ENCODE peak calls at places on chromosomes 1 and 21, in four cellular contexts. X is A549, W is GM12878, R is K562. E is an unnamed sample.

GRCh38 chr1:58155418-58156123 is 391.0 kb downstream of the OMA1 start:
- DNase-seq in X (no peak), R (peak; percentile 57), W (no peak), E (peak; percentile 33)

GRCh38 chr1:112849967-112850641 is 105.9 kb downstream of the SLC16A1 start:
- DNase-seq in R (no peak), X (no peak), W (no peak), E (no peak)

GRCh38 chr1:93967276-93967675 is 58.0 kb upstream of the GCLM start:
- DNase-seq in W (no peak), X (no peak), R (no peak), E (no peak)

GRCh38 chr1:116941670-116942069 is 32.0 kb downstream of the PTGFRN start:
- DNase-seq in W (no peak), R (no peak), X (no peak), E (no peak)

GRCh38 chr1:92274939-92275338 is 23.8 kb downstream of the GLMN start:
- DNase-seq in R (no peak), X (no peak), W (no peak), E (no peak)

GRCh38 chr1:8472668-8473067 is 154.8 kb downstream of the SLC45A1 start:
- DNase-seq in X (no peak), W (no peak), R (no peak), E (no peak)

GRCh38 chr1:205568469-205569361 is 63.1 kb downstream of the ELK4 start:
- DNase-seq in R (no peak), W (no peak), X (no peak), E (no peak)

GRCh38 chr1:240687820-240688219 is 75.9 kb upstream of the GREM2 start:
- DNase-seq in R (no peak), X (no peak), W (no peak), E (no peak)

GRCh38 chr1:41783189-41783639 is 135.5 kb downstream of the HIVEP3 start:
- DNase-seq in X (peak; percentile 36), W (no peak), R (no peak), E (no peak)

GRCh38 chr1:151935154-151935553 is 25.8 kb upstream of the THEM4 start:
- DNase-seq in R (no peak), W (no peak), X (no peak), E (no peak)

GRCh38 chr1:44945992-44946391 is 40.4 kb downstream of the EIF2B3 start:
- DNase-seq in X (no peak), W (no peak), R (no peak), E (no peak)

GRCh38 chr1:243946946-243947345 is 96.9 kb upstream of the AKT3 start:
- DNase-seq in R (peak; percentile 46), W (no peak), X (no peak), E (no peak)

GRCh38 chr1:18073066-18073642 is 34.4 kb upstream of the IGSF21 start:
- DNase-seq in X (no peak), R (no peak), W (no peak), E (no peak)

GRCh38 chr1:118486213-118486612 is 301.2 kb upstream of the SPAG17 start:
- DNase-seq in R (no peak), X (no peak), W (no peak), E (no peak)

GRCh38 chr1:219276029-219276738 is 102.5 kb downstream of the LYPLAL1 start:
- DNase-seq in X (no peak), W (no peak), R (no peak), E (no peak)

GRCh38 chr1:81949421-81949820 is 148.7 kb downstream of the ADGRL2 start:
- DNase-seq in W (no peak), R (no peak), X (no peak), E (no peak)

GRCh38 chr1:11299225-11299574 is 26.2 kb downstream of the UBIAD1 start:
- DNase-seq in W (no peak), R (no peak), X (no peak), E (no peak)

GRCh38 chr1:183567584-183567983 is 22.7 kb downstream of the NCF2 start:
- DNase-seq in W (peak; percentile 17), X (no peak), R (peak; percentile 81), E (no peak)

GRCh38 chr1:28112388-28113311 is 24.2 kb upstream of the EYA3 start:
- DNase-seq in X (no peak), R (peak; percentile 83), W (no peak), E (peak; percentile 46)

GRCh38 chr1:64474639-64475038 is 4.7 kb downstream of the CACHD1 start:
- DNase-seq in R (no peak), X (no peak), W (no peak), E (no peak)

GRCh38 chr21:27104749-27105439 is 138.0 kb upstream of the ADAMTS5 start:
- DNase-seq in R (no peak), W (no peak), X (no peak), E (no peak)

GRCh38 chr1:12336436-12336835 is 106.6 kb downstream of the VPS13D start:
- DNase-seq in X (no peak), W (no peak), R (no peak), E (no peak)

GRCh38 chr1:215056584-215056983 is 26.0 kb upstream of the KCNK2 start:
- DNase-seq in W (no peak), R (no peak), X (no peak), E (no peak)

GRCh38 chr21:46000182-46000730 is 18.7 kb downstream of the COL6A1 start:
- DNase-seq in R (no peak), W (no peak), X (no peak), E (no peak)

GRCh38 chr1:248243204-248243603 is 12.0 kb downstream of the OR2M4 start:
- DNase-seq in W (peak; percentile 17), X (peak; percentile 13), R (peak; percentile 37), E (peak; percentile 12)

GRCh38 chr1:170790651-170791071 is 126.7 kb downstream of the PRRX1 start:
- DNase-seq in W (no peak), R (no peak), X (no peak), E (no peak)

GRCh38 chr1:48776400-48777218 is at the start of gene BEND5:
- DNase-seq in R (no peak), X (no peak), W (no peak), E (no peak)

GRCh38 chr21:29133796-29134195 is 3.4 kb downstream of the MAP3K7CL start:
- DNase-seq in X (no peak), R (no peak), W (no peak), E (no peak)

GRCh38 chr1:48228156-48228555 is 5.6 kb downstream of the SLC5A9 start:
- DNase-seq in W (no peak), R (no peak), X (no peak), E (peak; percentile 17)

DNA sequence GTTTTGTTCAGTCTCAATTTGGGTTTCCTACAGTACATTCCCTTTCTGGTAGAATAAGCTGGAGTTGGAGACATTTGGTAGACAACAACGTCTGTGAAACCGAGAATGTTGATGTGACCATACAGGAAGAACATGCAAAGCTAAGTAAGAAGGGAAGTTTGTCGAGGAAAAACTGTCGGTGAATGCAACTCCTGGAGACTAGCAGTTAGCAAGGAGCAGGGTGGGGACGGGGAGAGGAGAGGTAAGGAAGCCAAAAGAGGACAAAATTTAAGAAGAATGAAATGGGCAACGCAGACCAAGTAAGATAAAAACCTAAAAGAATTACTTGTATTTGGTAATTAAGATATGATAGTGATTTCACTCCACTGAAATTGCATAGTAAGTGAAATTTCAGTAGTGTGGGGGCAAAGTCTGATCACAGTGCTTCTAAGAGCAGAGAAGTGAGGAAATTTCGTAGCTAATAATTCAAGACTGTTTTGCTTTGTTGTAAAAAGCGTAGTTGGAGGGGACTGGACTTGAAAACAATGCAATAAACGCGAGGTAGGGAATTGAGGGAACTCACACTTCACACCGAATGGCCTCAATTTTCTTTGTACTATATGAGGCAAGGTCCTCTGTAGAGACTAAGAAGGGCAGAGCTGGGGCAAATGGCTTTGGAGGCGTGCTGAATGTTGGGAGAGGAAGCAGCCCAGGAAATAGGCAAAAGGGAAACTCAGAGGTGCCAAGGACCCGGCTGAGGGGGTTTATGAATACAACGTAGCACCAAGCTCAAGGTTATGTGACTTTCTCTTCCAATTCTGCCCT is 768 bp upstream of the GIPC2 start:
- DNase-seq in R (no peak), X (no peak), W (no peak), E (no peak)
- TF ChIP-seq CHD4 in R (no peak), X (no peak), W (no peak), E (no peak)

GRCh38 chr21:25822981-25823380 is 88.2 kb downstream of the GABPA start:
- DNase-seq in R (no peak), W (no peak), X (no peak), E (no peak)

GRCh38 chr21:25813917-25814316 is 79.1 kb downstream of the GABPA start:
- DNase-seq in W (no peak), X (no peak), R (no peak), E (no peak)

DNA sequence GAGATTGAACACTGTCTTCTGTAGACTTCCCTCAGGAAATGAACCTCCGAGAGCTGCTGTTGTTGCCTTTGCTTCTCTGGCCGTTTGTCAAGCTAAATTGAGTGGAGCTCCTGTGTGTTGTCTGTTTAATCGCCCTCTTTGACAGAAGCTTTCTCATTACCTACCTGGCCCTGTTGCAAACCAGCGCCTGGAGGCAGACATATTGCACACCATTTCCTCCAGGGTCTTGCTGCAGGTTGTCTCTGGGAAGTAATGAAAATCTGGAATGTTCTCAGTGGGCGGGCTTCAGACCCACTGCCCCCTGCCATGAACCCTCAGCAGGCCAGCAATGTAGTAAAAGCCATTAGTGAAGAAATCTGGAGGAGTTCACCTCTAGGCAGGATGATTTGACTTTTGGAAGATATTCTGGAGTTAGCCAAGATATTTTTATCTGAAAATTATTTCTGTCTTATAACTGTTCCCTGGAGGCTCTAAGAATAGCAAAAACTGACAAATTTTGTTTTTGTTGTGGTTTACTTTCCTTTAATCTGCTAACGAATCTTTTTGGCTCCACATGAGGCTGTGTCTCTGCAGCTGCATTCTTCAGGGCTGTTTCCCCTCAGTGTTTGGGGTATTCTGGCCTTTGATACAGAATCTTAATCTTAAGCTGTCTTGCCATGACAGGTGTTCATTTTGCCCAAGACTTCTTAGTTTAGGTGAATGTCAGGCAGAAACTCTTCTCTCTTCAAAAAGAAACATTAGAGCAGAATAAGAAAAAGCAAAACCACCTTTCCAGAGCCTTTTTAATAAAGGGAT is 83.6 kb downstream of the GABPA start:
- DNase-seq in R (no peak), X (no peak), W (no peak), E (no peak)
- TF ChIP-seq CHD4 in R (no peak), X (no peak), W (no peak), E (no peak)

DNA sequence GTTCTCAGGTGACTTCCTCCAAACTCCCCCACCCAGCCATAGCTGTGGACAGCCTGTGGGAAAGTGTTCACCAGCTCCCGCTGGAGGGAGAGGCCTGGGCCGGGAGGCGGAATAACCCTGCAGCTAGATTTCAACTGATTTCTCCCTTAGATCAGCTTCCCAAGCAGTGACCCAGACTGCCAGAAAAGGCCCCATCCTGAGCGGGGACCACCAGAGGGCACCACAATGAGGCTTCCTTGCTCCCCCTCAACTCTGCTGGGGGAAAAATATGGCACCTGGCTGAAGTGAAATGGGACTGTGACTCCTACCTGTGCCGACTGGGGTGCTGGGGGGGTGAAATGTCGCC is 50.8 kb downstream of the RHBG start:
- DNase-seq in R (peak; percentile 55), X (no peak), W (no peak), E (peak; percentile 7)
- TF ChIP-seq CHD4 in R (no peak), X (no peak), W (no peak), E (no peak)

GRCh38 chr1:203584507-203584906 is 42.1 kb upstream of the ATP2B4 start:
- DNase-seq in R (no peak), W (no peak), X (no peak), E (no peak)

GRCh38 chr1:203584040-203584439 is 42.6 kb upstream of the ATP2B4 start:
- DNase-seq in X (no peak), R (no peak), W (no peak), E (no peak)

GRCh38 chr1:203580733-203581132 is 45.9 kb upstream of the ATP2B4 start:
- DNase-seq in W (no peak), X (no peak), R (no peak), E (no peak)

GRCh38 chr1:203581841-203582240 is 44.8 kb upstream of the ATP2B4 start:
- DNase-seq in R (no peak), W (no peak), X (no peak), E (no peak)

GRCh38 chr1:203582568-203582967 is 44.1 kb upstream of the ATP2B4 start:
- DNase-seq in R (no peak), W (no peak), X (no peak), E (no peak)
- TF ChIP-seq CHD4 in R (no peak), W (no peak), X (no peak), E (no peak)

E was measured in HepG2.